ENCODE peak calls at places on chromosome 6, in six cellular contexts. T is HepG2, N is GM12878, L is H1, B is SK-N-SH, G is HCT116. S is an unnamed sample.
A peak's percentile ranks its signal among the peaks of the same experiment; 100 is the strongest.

GRCh38 chr6:15066433-15067337 is 179.2 kb upstream of the JARID2 start:
- DNase-seq in T (no peak), G (no peak), L (no peak), N (no peak), B (no peak), S (peak; percentile 49)

GRCh38 chr6:36851149-36851614 is 11.9 kb upstream of the CPNE5 start:
- DNase-seq in G (peak; percentile 37), L (no peak), B (peak; percentile 61), T (peak; percentile 69), N (no peak), S (peak; percentile 78)

GRCh38 chr6:43347021-43347420 is 22.4 kb downstream of the ZNF318 start:
- DNase-seq in B (no peak), L (no peak), G (no peak), N (no peak), T (no peak), S (no peak)

GRCh38 chr6:104887350-104887749 is 27.6 kb upstream of the HACE1 start:
- DNase-seq in G (no peak), L (no peak), B (no peak), N (no peak), T (peak; percentile 52), S (peak; percentile 60)

GRCh38 chr6:81465859-81466258 is 286.6 kb downstream of the TENT5A start:
- DNase-seq in L (no peak), G (peak; percentile 37), T (peak; percentile 2), B (peak; percentile 3), N (no peak), S (peak; percentile 32)

GRCh38 chr6:151022492-151022891 is 157.0 kb downstream of the MTHFD1L start:
- DNase-seq in B (no peak), L (no peak), G (no peak), N (no peak), T (no peak), S (no peak)

GRCh38 chr6:136382676-136383075 is 93.0 kb upstream of the BCLAF1 start:
- DNase-seq in L (no peak), B (no peak), N (no peak), G (no peak), T (no peak), S (no peak)

GRCh38 chr6:141922898-141923297 is 209.8 kb upstream of the GJE1 start:
- DNase-seq in T (no peak), L (no peak), G (no peak), B (no peak), N (no peak), S (no peak)

GRCh38 chr6:83464741-83465140 is 33.9 kb upstream of the ME1 start:
- DNase-seq in G (no peak), T (peak; percentile 18), L (no peak), N (no peak), B (no peak), S (no peak)

GRCh38 chr6:149846321-149846720 is 17.8 kb downstream of the LRP11 start:
- DNase-seq in T (no peak), G (no peak), N (no peak), B (no peak), L (no peak), S (peak; percentile 27)

GRCh38 chr6:81938014-81938761 is 185.7 kb upstream of the TENT5A start:
- DNase-seq in G (peak; percentile 96), B (no peak), T (peak; percentile 93), L (no peak), N (peak; percentile 42), S (no peak)

GRCh38 chr6:43772571-43773049 is 2.6 kb downstream of the VEGFA start:
- DNase-seq in N (no peak), G (no peak), T (peak; percentile 49), B (peak; percentile 58), L (no peak), S (no peak)

GRCh38 chr6:80622641-80623040 is 516.2 kb downstream of the BCKDHB start:
- DNase-seq in B (no peak), L (no peak), N (no peak), G (no peak), T (no peak), S (peak; percentile 33)

GRCh38 chr6:41894366-41895299 is 542 bp downstream of the USP49 start:
- DNase-seq in N (no peak), G (no peak), T (no peak), L (no peak), B (no peak), S (no peak)

GRCh38 chr6:134880487-134881190 is 69.3 kb downstream of the ALDH8A1 start:
- DNase-seq in N (no peak), L (no peak), G (no peak), T (no peak), B (no peak), S (no peak)

GRCh38 chr6:47247227-47247797 is 62.4 kb downstream of the TNFRSF21 start:
- DNase-seq in G (no peak), B (peak; percentile 47), N (no peak), L (no peak), T (no peak), S (no peak)

GRCh38 chr6:6586671-6587526 is 1.6 kb upstream of the LY86 start:
- DNase-seq in B (no peak), G (no peak), T (no peak), L (no peak), N (peak; percentile 95), S (no peak)

GRCh38 chr6:90098025-90098474 is 198.6 kb downstream of the BACH2 start:
- DNase-seq in G (no peak), B (no peak), T (no peak), L (no peak), N (no peak), S (peak; percentile 26)

GRCh38 chr6:57064809-57065208 is 18.3 kb downstream of the KIAA1586 start:
- DNase-seq in G (no peak), N (no peak), L (no peak), B (no peak), T (no peak), S (no peak)

GRCh38 chr6:82247634-82248232 is at the start of gene IBTK:
- DNase-seq in B (peak; percentile 97), T (peak; percentile 94), N (peak; percentile 69), G (peak; percentile 86), L (peak; percentile 84), S (peak; percentile 71)

GRCh38 chr6:41967312-41968287 is 26.0 kb upstream of the CCND3 start:
- DNase-seq in T (no peak), B (no peak), G (peak; percentile 63), L (no peak), N (no peak), S (no peak)

GRCh38 chr6:38387994-38388393 is 251.7 kb downstream of the BTBD9 start:
- DNase-seq in B (peak; percentile 38), N (no peak), G (no peak), T (no peak), L (no peak), S (no peak)

GRCh38 chr6:134123666-134124208 is 71.3 kb upstream of the SLC2A12 start:
- DNase-seq in N (peak; percentile 12), L (no peak), B (peak; percentile 53), G (peak; percentile 94), T (peak; percentile 53), S (peak; percentile 62)

DNA sequence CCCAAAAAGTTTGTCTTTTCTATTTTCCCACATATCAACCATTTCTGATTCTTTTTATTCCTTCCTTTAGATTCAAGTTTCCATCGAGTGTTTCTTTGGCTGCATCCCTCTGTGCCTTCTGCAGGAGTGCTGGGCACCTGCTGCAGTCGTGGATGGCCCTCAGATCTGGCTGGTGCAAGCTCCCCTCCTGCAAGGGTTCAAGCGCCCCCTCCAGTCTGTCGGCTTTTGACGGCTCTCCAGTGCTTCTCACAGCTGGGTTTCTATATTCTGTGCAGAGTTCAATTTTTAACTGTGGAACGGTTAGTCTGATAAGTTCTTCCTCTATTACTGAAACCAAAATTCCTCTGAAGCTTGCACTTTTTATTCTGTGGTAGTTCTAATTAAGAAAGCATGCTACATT is 132.1 kb downstream of the HUS1B start:
- DNase-seq in L (no peak), T (no peak), G (no peak), N (no peak), B (no peak), S (no peak)
- TF ChIP-seq JUND in L (no peak), T (no peak), G (no peak), N (no peak), B (no peak), S (no peak)

GRCh38 chr6:22883061-22883717 is 313.8 kb downstream of the HDGFL1 start:
- DNase-seq in T (no peak), L (no peak), N (no peak), G (no peak), B (no peak), S (no peak)

GRCh38 chr6:22880686-22881433 is 311.5 kb downstream of the HDGFL1 start:
- DNase-seq in N (no peak), G (no peak), T (peak; percentile 10), B (peak; percentile 11), L (no peak), S (no peak)

GRCh38 chr6:22886881-22887581 is 317.7 kb downstream of the HDGFL1 start:
- DNase-seq in L (no peak), N (peak; percentile 30), B (no peak), T (no peak), G (no peak), S (no peak)

GRCh38 chr6:22882581-22882980 is 313.2 kb downstream of the HDGFL1 start:
- DNase-seq in N (no peak), L (no peak), G (no peak), B (no peak), T (no peak), S (no peak)

DNA sequence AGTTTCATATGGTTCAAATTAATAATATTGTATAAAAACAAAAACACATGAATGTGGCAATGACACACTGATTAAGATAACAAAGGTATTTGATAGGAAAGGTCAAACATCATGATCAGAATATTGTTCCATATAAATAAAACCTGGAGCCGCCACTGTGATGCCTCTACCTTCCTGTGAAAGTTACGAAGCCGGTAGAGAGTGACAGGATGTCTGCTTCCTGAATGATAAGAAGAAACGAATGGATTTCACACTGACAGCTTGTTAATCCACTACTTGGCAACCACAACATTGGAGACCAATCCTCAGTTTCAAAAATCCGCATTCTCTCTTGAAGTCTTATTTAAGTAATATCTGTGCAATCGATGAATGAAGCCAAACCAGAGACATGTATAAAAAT is 315.1 kb downstream of the HDGFL1 start:
- DNase-seq in G (no peak), N (no peak), L (no peak), T (no peak), B (no peak), S (no peak)
- TF ChIP-seq JUND in G (no peak), N (no peak), L (no peak), T (no peak), B (no peak), S (no peak)

GRCh38 chr6:23228439-23229024 is 659.2 kb downstream of the HDGFL1 start:
- DNase-seq in N (no peak), L (no peak), B (no peak), T (no peak), G (no peak), S (no peak)
- TF ChIP-seq JUND in N (no peak), L (no peak), B (no peak), T (no peak), G (no peak), S (no peak)

GRCh38 chr6:86961432-86962200 is 24.3 kb downstream of the HTR1E start:
- DNase-seq in T (no peak), G (no peak), B (no peak), L (no peak), N (no peak), S (no peak)
- TF ChIP-seq JUND in T (no peak), G (no peak), B (no peak), L (no peak), N (no peak), S (no peak)